ENCODE peak calls at places on chromosomes 2 and 18, in seven cellular contexts. J is DND-41; N is heart left ventricle; W is dorsolateral prefrontal cortex; U is CD4-positive, alpha-beta T cell; C is uterus; P is cardiac muscle cell. A is an unnamed sample.
A peak's percentile ranks its signal among the peaks of the same experiment; 100 is the strongest.

GRCh38 chr2:235468978-235469694 is 24.7 kb upstream of the AGAP1 start:
- DNase-seq in W (no peak), P (peak; percentile 84), U (no peak), N (no peak), J (no peak), C (peak; percentile 20), A (no peak)

GRCh38 chr18:58268849-58269248 is 224.8 kb downstream of the NEDD4L start:
- DNase-seq in U (no peak), J (no peak), W (no peak), N (no peak), P (peak; percentile 56), C (no peak), A (no peak)

GRCh38 chr18:62329676-62330454 is 4.8 kb downstream of the TNFRSF11A start:
- DNase-seq in C (no peak), U (no peak), J (no peak), P (peak; percentile 63), W (no peak), N (peak; percentile 78), A (no peak)

GRCh38 chr2:21602789-21603188 is 479.0 kb downstream of the TDRD15 start:
- DNase-seq in W (no peak), J (no peak), U (no peak), P (no peak), C (no peak), N (no peak), A (no peak)

GRCh38 chr2:20487392-20488135 is 40.7 kb downstream of the RHOB start:
- DNase-seq in P (no peak), C (no peak), J (no peak), N (no peak), U (no peak), W (no peak), A (no peak)

GRCh38 chr18:3447035-3447894 is 2.7 kb upstream of the TGIF1 start:
- DNase-seq in J (peak; percentile 65), P (peak; percentile 88), W (no peak), U (no peak), N (no peak), C (peak; percentile 67), A (peak; percentile 81)

GRCh38 chr2:180742809-180743208 is 237.6 kb upstream of the UBE2E3 start:
- DNase-seq in P (no peak), C (no peak), U (no peak), N (no peak), J (no peak), W (no peak), A (no peak)

GRCh38 chr2:219045937-219046550 is 4.7 kb upstream of the CFAP65 start:
- DNase-seq in W (no peak), J (peak; percentile 58), P (peak; percentile 64), C (no peak), N (no peak), U (no peak), A (no peak)

GRCh38 chr18:5546660-5547059 is 2.9 kb upstream of the EPB41L3 start:
- DNase-seq in W (no peak), U (no peak), C (no peak), N (no peak), P (peak; percentile 82), J (no peak), A (no peak)

GRCh38 chr2:67824196-67824595 is 238.6 kb downstream of the C1D start:
- DNase-seq in W (no peak), J (no peak), C (no peak), U (no peak), P (peak; percentile 50), N (no peak), A (no peak)

GRCh38 chr2:163157411-163157810 is 318.8 kb upstream of the KCNH7 start:
- DNase-seq in W (no peak), N (no peak), J (no peak), U (no peak), P (peak; percentile 28), C (no peak), A (no peak)

GRCh38 chr2:64996914-64997313 is 7.7 kb downstream of the SLC1A4 start:
- DNase-seq in W (no peak), C (no peak), U (no peak), N (no peak), J (no peak), P (no peak), A (no peak)

GRCh38 chr2:30208453-30208852 is 22.9 kb upstream of the LBH start:
- DNase-seq in U (peak; percentile 24), N (no peak), C (peak; percentile 71), W (no peak), J (peak; percentile 55), P (peak; percentile 87), A (peak; percentile 79)

GRCh38 chr2:195406886-195407603 is 250.0 kb upstream of the SLC39A10 start:
- DNase-seq in P (no peak), C (no peak), J (no peak), U (no peak), W (no peak), N (no peak), A (no peak)

GRCh38 chr18:48922801-48923730 is 27.7 kb downstream of the SMAD7 start:
- DNase-seq in C (peak; percentile 65), P (peak; percentile 82), J (no peak), W (no peak), N (peak; percentile 78), U (no peak), A (peak; percentile 70)

GRCh38 chr2:100959225-100959880 is 42.7 kb upstream of the RPL31 start:
- DNase-seq in U (no peak), W (no peak), J (no peak), N (no peak), C (no peak), P (peak; percentile 39), A (no peak)

GRCh38 chr18:70322928-70323327 is 34.1 kb downstream of the SOCS6 start:
- DNase-seq in U (no peak), J (no peak), P (peak; percentile 56), W (no peak), C (no peak), N (no peak), A (no peak)

GRCh38 chr2:215435809-215436704 is at the start of gene FN1:
- DNase-seq in J (peak; percentile 84), P (peak; percentile 99), C (peak; percentile 95), N (peak; percentile 94), U (peak; percentile 11), W (peak; percentile 73), A (peak; percentile 96)

GRCh38 chr2:222797308-222797707 is 63.5 kb upstream of the ACSL3 start:
- DNase-seq in C (no peak), U (no peak), N (no peak), J (no peak), P (peak; percentile 60), W (no peak), A (no peak)

GRCh38 chr2:107242811-107243210 is 356.8 kb upstream of the ST6GAL2 start:
- DNase-seq in U (no peak), N (no peak), C (no peak), W (no peak), P (no peak), J (no peak), A (no peak)

GRCh38 chr2:66574701-66575624 is 140.0 kb downstream of the MEIS1 start:
- DNase-seq in W (no peak), U (no peak), J (no peak), N (peak; percentile 60), C (peak; percentile 83), P (peak; percentile 91), A (peak; percentile 76)

GRCh38 chr2:29182920-29183319 is 67.7 kb downstream of the CLIP4 start:
- DNase-seq in P (no peak), N (no peak), J (no peak), W (no peak), C (no peak), U (no peak), A (no peak)

GRCh38 chr2:29184531-29184930 is 69.3 kb downstream of the CLIP4 start:
- DNase-seq in C (no peak), N (no peak), J (no peak), W (no peak), U (no peak), P (no peak), A (no peak)

GRCh38 chr2:29187926-29188325 is 72.7 kb downstream of the CLIP4 start:
- DNase-seq in J (no peak), P (peak; percentile 11), W (no peak), N (no peak), C (no peak), U (no peak), A (no peak)

GRCh38 chr2:29189052-29189451 is 73.8 kb downstream of the CLIP4 start:
- DNase-seq in N (no peak), W (no peak), J (no peak), U (peak; percentile 11), C (no peak), P (no peak), A (no peak)

GRCh38 chr2:29186812-29187211 is 71.6 kb downstream of the CLIP4 start:
- DNase-seq in W (no peak), N (no peak), C (no peak), U (no peak), P (no peak), J (no peak), A (no peak)
- TF ChIP-seq CTCF in W (no peak), N (no peak), C (no peak), U (no peak), P (no peak), J (no peak), A (no peak)

GRCh38 chr2:155151945-155152344 is 453.4 kb downstream of the KCNJ3 start:
- DNase-seq in W (no peak), J (no peak), U (no peak), N (no peak), P (no peak), C (no peak), A (no peak)
- H3K27ac ChIP-seq in W (no peak overlapping the region), J (no peak overlapping the region), U (no peak overlapping the region), N (no peak overlapping the region), P (no peak overlapping the region), C (no peak overlapping the region), A (no peak overlapping the region)

DNA sequence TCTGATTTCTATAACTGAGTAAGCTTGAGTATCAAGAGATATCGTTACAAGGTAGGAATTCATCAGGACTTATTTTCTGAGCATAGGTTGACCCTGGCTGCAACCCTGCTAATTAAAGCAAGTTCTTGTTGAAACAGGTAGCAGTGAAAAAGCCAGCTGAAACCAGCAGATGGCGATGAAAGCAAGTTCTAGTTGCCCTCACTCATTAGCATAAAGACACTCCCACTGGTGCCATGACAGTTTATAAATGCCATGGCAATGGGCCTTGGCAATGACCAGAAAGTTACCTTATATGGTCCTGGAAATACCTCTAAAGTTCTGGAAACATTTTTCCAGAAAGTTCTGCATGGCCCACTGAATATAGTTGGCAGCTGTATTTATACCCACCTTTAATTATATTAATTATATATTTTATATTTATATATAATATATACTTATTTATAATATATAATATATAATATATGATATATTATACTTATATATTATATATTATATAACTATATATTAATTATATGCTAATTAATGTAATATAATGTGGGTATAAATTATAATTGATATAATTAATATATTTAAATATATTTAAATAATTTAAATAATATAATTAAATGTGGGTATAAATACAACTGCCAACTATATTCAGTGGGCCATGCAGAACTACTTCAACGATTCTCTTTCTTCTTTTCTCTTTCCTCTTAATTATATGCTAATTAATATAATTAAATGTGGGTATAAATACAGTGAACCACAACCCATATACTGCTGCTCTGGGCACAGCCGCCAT is 188.0 kb downstream of the CDH7 start:
- DNase-seq in J (peak; percentile 17), U (no peak), P (peak; percentile 13), N (no peak), C (no peak), W (no peak), A (no peak)
- TF ChIP-seq CTCF in J (peak; percentile 41), U (no peak), P (peak; percentile 10), N (no peak), C (no peak), W (no peak), A (no peak)

DNA sequence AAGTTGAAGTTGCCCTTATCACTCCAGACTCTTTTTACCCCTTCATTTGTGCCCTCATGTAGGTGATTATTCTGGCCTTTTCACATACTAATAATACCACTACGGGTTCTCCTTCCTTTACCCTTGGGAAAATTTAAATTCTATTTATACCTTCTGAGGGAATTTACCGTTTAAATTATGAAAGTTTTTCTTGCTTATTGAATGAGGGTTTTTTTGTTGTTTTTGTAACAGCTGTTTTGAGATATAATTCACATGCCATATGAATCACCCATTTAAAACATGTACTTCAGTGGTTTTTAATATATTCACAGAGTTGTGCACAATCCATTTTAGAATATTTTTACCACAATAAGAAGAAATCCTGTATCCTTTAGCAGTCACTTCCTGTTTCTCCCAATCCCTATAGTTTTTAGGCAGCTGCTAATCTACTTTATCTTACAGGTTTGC is 54.7 kb downstream of the EML4 start:
- DNase-seq in J (no peak), C (no peak), P (peak; percentile 18), N (no peak), U (no peak), W (no peak), A (no peak)
- H3K27ac ChIP-seq in J (no peak overlapping the region), C (peak overlapping the region; percentile 6), P (no peak overlapping the region), N (no peak overlapping the region), U (no peak overlapping the region), W (no peak overlapping the region), A (no peak overlapping the region)